ENCODE peak calls at places on chromosome 22, in seven cellular contexts. One of them, this sample, is unnamed.

GRCh38 chr22:21887841-21888240 is 20.4 kb upstream of the MAPK1 start:
- DNase-seq in heart left ventricle: no peak
- DNase-seq in neuronal stem cell: no peak
- DNase-seq in activated CD8-positive, alpha-beta T cell treated with anti-CD3 and anti-CD28 coated beads for 36 hours: no peak
- DNase-seq in stimulated activated CD8-positive, alpha-beta memory T cell treated with anti-CD3 and anti-CD28 coated beads, Interleukin-15, amount 100 ng/mL, for 1 hour: no peak
- DNase-seq in NCI-H82: no peak
- DNase-seq in dermis microvascular lymphatic vessel endothelial cell: no peak
- DNase-seq in this sample: no peak

GRCh38 chr22:43233529-43233928 is 46.6 kb upstream of the TTLL12 start:
- DNase-seq in heart left ventricle: no peak
- DNase-seq in neuronal stem cell: no peak
- DNase-seq in activated CD8-positive, alpha-beta T cell treated with anti-CD3 and anti-CD28 coated beads for 36 hours: no peak
- DNase-seq in stimulated activated CD8-positive, alpha-beta memory T cell treated with anti-CD3 and anti-CD28 coated beads, Interleukin-15, amount 100 ng/mL, for 1 hour: no peak
- DNase-seq in NCI-H82: no peak
- DNase-seq in dermis microvascular lymphatic vessel endothelial cell: no peak
- DNase-seq in this sample: no peak

GRCh38 chr22:32407332-32407731 is 4.7 kb downstream of the RTCB start:
- DNase-seq in heart left ventricle: no peak
- DNase-seq in neuronal stem cell: no peak
- DNase-seq in activated CD8-positive, alpha-beta T cell treated with anti-CD3 and anti-CD28 coated beads for 36 hours: no peak
- DNase-seq in stimulated activated CD8-positive, alpha-beta memory T cell treated with anti-CD3 and anti-CD28 coated beads, Interleukin-15, amount 100 ng/mL, for 1 hour: no peak
- DNase-seq in NCI-H82: no peak
- DNase-seq in dermis microvascular lymphatic vessel endothelial cell: no peak
- DNase-seq in this sample: no peak

GRCh38 chr22:42688241-42688913 is 32.3 kb downstream of the A4GALT start:
- DNase-seq in heart left ventricle: peak
- DNase-seq in neuronal stem cell: peak
- DNase-seq in activated CD8-positive, alpha-beta T cell treated with anti-CD3 and anti-CD28 coated beads for 36 hours: no peak
- DNase-seq in stimulated activated CD8-positive, alpha-beta memory T cell treated with anti-CD3 and anti-CD28 coated beads, Interleukin-15, amount 100 ng/mL, for 1 hour: no peak
- DNase-seq in NCI-H82: peak
- DNase-seq in dermis microvascular lymphatic vessel endothelial cell: no peak
- DNase-seq in this sample: peak

GRCh38 chr22:44352378-44353062 is 39.8 kb upstream of the SHISAL1 start:
- DNase-seq in heart left ventricle: peak
- DNase-seq in neuronal stem cell: no peak
- DNase-seq in activated CD8-positive, alpha-beta T cell treated with anti-CD3 and anti-CD28 coated beads for 36 hours: no peak
- DNase-seq in stimulated activated CD8-positive, alpha-beta memory T cell treated with anti-CD3 and anti-CD28 coated beads, Interleukin-15, amount 100 ng/mL, for 1 hour: no peak
- DNase-seq in NCI-H82: no peak
- DNase-seq in dermis microvascular lymphatic vessel endothelial cell: no peak
- DNase-seq in this sample: no peak

GRCh38 chr22:30863161-30863833 is 105.3 kb downstream of the MORC2 start:
- DNase-seq in heart left ventricle: no peak
- DNase-seq in neuronal stem cell: no peak
- DNase-seq in activated CD8-positive, alpha-beta T cell treated with anti-CD3 and anti-CD28 coated beads for 36 hours: no peak
- DNase-seq in stimulated activated CD8-positive, alpha-beta memory T cell treated with anti-CD3 and anti-CD28 coated beads, Interleukin-15, amount 100 ng/mL, for 1 hour: no peak
- DNase-seq in NCI-H82: peak
- DNase-seq in dermis microvascular lymphatic vessel endothelial cell: no peak
- DNase-seq in this sample: no peak

GRCh38 chr22:36885474-36885873 is 24.7 kb downstream of the NCF4 start:
- DNase-seq in heart left ventricle: no peak
- DNase-seq in neuronal stem cell: no peak
- DNase-seq in activated CD8-positive, alpha-beta T cell treated with anti-CD3 and anti-CD28 coated beads for 36 hours: no peak
- DNase-seq in stimulated activated CD8-positive, alpha-beta memory T cell treated with anti-CD3 and anti-CD28 coated beads, Interleukin-15, amount 100 ng/mL, for 1 hour: no peak
- DNase-seq in NCI-H82: no peak
- DNase-seq in dermis microvascular lymphatic vessel endothelial cell: no peak
- DNase-seq in this sample: no peak

GRCh38 chr22:40797427-40797826 is 21.7 kb downstream of the SLC25A17 start:
- DNase-seq in heart left ventricle: no peak
- DNase-seq in neuronal stem cell: no peak
- DNase-seq in activated CD8-positive, alpha-beta T cell treated with anti-CD3 and anti-CD28 coated beads for 36 hours: no peak
- DNase-seq in stimulated activated CD8-positive, alpha-beta memory T cell treated with anti-CD3 and anti-CD28 coated beads, Interleukin-15, amount 100 ng/mL, for 1 hour: no peak
- DNase-seq in NCI-H82: no peak
- DNase-seq in dermis microvascular lymphatic vessel endothelial cell: no peak
- DNase-seq in this sample: no peak

GRCh38 chr22:46010951-46011626 is 34.1 kb upstream of the WNT7B start:
- DNase-seq in heart left ventricle: peak
- DNase-seq in neuronal stem cell: no peak
- DNase-seq in activated CD8-positive, alpha-beta T cell treated with anti-CD3 and anti-CD28 coated beads for 36 hours: no peak
- DNase-seq in stimulated activated CD8-positive, alpha-beta memory T cell treated with anti-CD3 and anti-CD28 coated beads, Interleukin-15, amount 100 ng/mL, for 1 hour: no peak
- DNase-seq in NCI-H82: no peak
- DNase-seq in dermis microvascular lymphatic vessel endothelial cell: no peak
- DNase-seq in this sample: peak

GRCh38 chr22:32527756-32528155 is 53.1 kb downstream of the FBXO7 start:
- DNase-seq in heart left ventricle: no peak
- DNase-seq in neuronal stem cell: no peak
- DNase-seq in activated CD8-positive, alpha-beta T cell treated with anti-CD3 and anti-CD28 coated beads for 36 hours: no peak
- DNase-seq in stimulated activated CD8-positive, alpha-beta memory T cell treated with anti-CD3 and anti-CD28 coated beads, Interleukin-15, amount 100 ng/mL, for 1 hour: no peak
- DNase-seq in NCI-H82: peak
- DNase-seq in dermis microvascular lymphatic vessel endothelial cell: no peak
- DNase-seq in this sample: no peak

GRCh38 chr22:46593996-46594946 is 25.9 kb upstream of the GRAMD4 start:
- DNase-seq in heart left ventricle: no peak
- DNase-seq in neuronal stem cell: no peak
- DNase-seq in activated CD8-positive, alpha-beta T cell treated with anti-CD3 and anti-CD28 coated beads for 36 hours: no peak
- DNase-seq in stimulated activated CD8-positive, alpha-beta memory T cell treated with anti-CD3 and anti-CD28 coated beads, Interleukin-15, amount 100 ng/mL, for 1 hour: no peak
- DNase-seq in NCI-H82: no peak
- DNase-seq in dermis microvascular lymphatic vessel endothelial cell: no peak
- DNase-seq in this sample: no peak

GRCh38 chr22:46436595-46437163 is 100.7 kb downstream of the CELSR1 start:
- DNase-seq in heart left ventricle: no peak
- DNase-seq in neuronal stem cell: no peak
- DNase-seq in activated CD8-positive, alpha-beta T cell treated with anti-CD3 and anti-CD28 coated beads for 36 hours: no peak
- DNase-seq in stimulated activated CD8-positive, alpha-beta memory T cell treated with anti-CD3 and anti-CD28 coated beads, Interleukin-15, amount 100 ng/mL, for 1 hour: no peak
- DNase-seq in NCI-H82: no peak
- DNase-seq in dermis microvascular lymphatic vessel endothelial cell: no peak
- DNase-seq in this sample: no peak

GRCh38 chr22:45866398-45867117 is 110.4 kb downstream of the WNT7B start:
- DNase-seq in heart left ventricle: no peak
- DNase-seq in neuronal stem cell: no peak
- DNase-seq in activated CD8-positive, alpha-beta T cell treated with anti-CD3 and anti-CD28 coated beads for 36 hours: no peak
- DNase-seq in stimulated activated CD8-positive, alpha-beta memory T cell treated with anti-CD3 and anti-CD28 coated beads, Interleukin-15, amount 100 ng/mL, for 1 hour: no peak
- DNase-seq in NCI-H82: no peak
- DNase-seq in dermis microvascular lymphatic vessel endothelial cell: no peak
- DNase-seq in this sample: no peak

GRCh38 chr22:23849009-23850006 is 8.4 kb upstream of the SLC2A11 start:
- DNase-seq in heart left ventricle: peak
- DNase-seq in neuronal stem cell: peak
- DNase-seq in activated CD8-positive, alpha-beta T cell treated with anti-CD3 and anti-CD28 coated beads for 36 hours: peak
- DNase-seq in stimulated activated CD8-positive, alpha-beta memory T cell treated with anti-CD3 and anti-CD28 coated beads, Interleukin-15, amount 100 ng/mL, for 1 hour: peak
- DNase-seq in NCI-H82: peak
- DNase-seq in dermis microvascular lymphatic vessel endothelial cell: peak
- DNase-seq in this sample: peak

GRCh38 chr22:30396871-30397655 is at the start of gene SEC14L2:
- DNase-seq in heart left ventricle: peak
- DNase-seq in neuronal stem cell: no peak
- DNase-seq in activated CD8-positive, alpha-beta T cell treated with anti-CD3 and anti-CD28 coated beads for 36 hours: peak
- DNase-seq in stimulated activated CD8-positive, alpha-beta memory T cell treated with anti-CD3 and anti-CD28 coated beads, Interleukin-15, amount 100 ng/mL, for 1 hour: no peak
- DNase-seq in NCI-H82: peak
- DNase-seq in dermis microvascular lymphatic vessel endothelial cell: peak
- DNase-seq in this sample: peak

GRCh38 chr22:50190182-50190951 is 4.7 kb downstream of the TRABD start:
- DNase-seq in heart left ventricle: peak
- DNase-seq in neuronal stem cell: no peak
- DNase-seq in activated CD8-positive, alpha-beta T cell treated with anti-CD3 and anti-CD28 coated beads for 36 hours: peak
- DNase-seq in stimulated activated CD8-positive, alpha-beta memory T cell treated with anti-CD3 and anti-CD28 coated beads, Interleukin-15, amount 100 ng/mL, for 1 hour: peak
- DNase-seq in NCI-H82: no peak
- DNase-seq in dermis microvascular lymphatic vessel endothelial cell: no peak
- DNase-seq in this sample: peak

GRCh38 chr22:32053165-32053755 is 10.2 kb downstream of the SLC5A1 start:
- DNase-seq in heart left ventricle: no peak
- DNase-seq in neuronal stem cell: no peak
- DNase-seq in activated CD8-positive, alpha-beta T cell treated with anti-CD3 and anti-CD28 coated beads for 36 hours: no peak
- DNase-seq in stimulated activated CD8-positive, alpha-beta memory T cell treated with anti-CD3 and anti-CD28 coated beads, Interleukin-15, amount 100 ng/mL, for 1 hour: no peak
- DNase-seq in NCI-H82: no peak
- DNase-seq in dermis microvascular lymphatic vessel endothelial cell: no peak
- DNase-seq in this sample: no peak

GRCh38 chr22:35421121-35421520 is 21.2 kb downstream of the MCM5 start:
- DNase-seq in heart left ventricle: no peak
- DNase-seq in neuronal stem cell: no peak
- DNase-seq in activated CD8-positive, alpha-beta T cell treated with anti-CD3 and anti-CD28 coated beads for 36 hours: no peak
- DNase-seq in stimulated activated CD8-positive, alpha-beta memory T cell treated with anti-CD3 and anti-CD28 coated beads, Interleukin-15, amount 100 ng/mL, for 1 hour: no peak
- DNase-seq in NCI-H82: peak
- DNase-seq in dermis microvascular lymphatic vessel endothelial cell: no peak
- DNase-seq in this sample: no peak

GRCh38 chr22:47449508-47450270 is 687.2 kb downstream of the TBC1D22A start:
- DNase-seq in heart left ventricle: no peak
- DNase-seq in neuronal stem cell: no peak
- DNase-seq in activated CD8-positive, alpha-beta T cell treated with anti-CD3 and anti-CD28 coated beads for 36 hours: no peak
- DNase-seq in stimulated activated CD8-positive, alpha-beta memory T cell treated with anti-CD3 and anti-CD28 coated beads, Interleukin-15, amount 100 ng/mL, for 1 hour: no peak
- DNase-seq in NCI-H82: no peak
- DNase-seq in dermis microvascular lymphatic vessel endothelial cell: no peak
- DNase-seq in this sample: no peak

GRCh38 chr22:24471570-24471969 is 23.6 kb upstream of the UPB1 start:
- DNase-seq in heart left ventricle: peak
- DNase-seq in neuronal stem cell: no peak
- DNase-seq in activated CD8-positive, alpha-beta T cell treated with anti-CD3 and anti-CD28 coated beads for 36 hours: no peak
- DNase-seq in stimulated activated CD8-positive, alpha-beta memory T cell treated with anti-CD3 and anti-CD28 coated beads, Interleukin-15, amount 100 ng/mL, for 1 hour: no peak
- DNase-seq in NCI-H82: peak
- DNase-seq in dermis microvascular lymphatic vessel endothelial cell: no peak
- DNase-seq in this sample: peak

GRCh38 chr22:46088541-46089311 is 61.6 kb upstream of the PPARA start:
- DNase-seq in heart left ventricle: peak
- DNase-seq in neuronal stem cell: no peak
- DNase-seq in activated CD8-positive, alpha-beta T cell treated with anti-CD3 and anti-CD28 coated beads for 36 hours: no peak
- DNase-seq in stimulated activated CD8-positive, alpha-beta memory T cell treated with anti-CD3 and anti-CD28 coated beads, Interleukin-15, amount 100 ng/mL, for 1 hour: no peak
- DNase-seq in NCI-H82: no peak
- DNase-seq in dermis microvascular lymphatic vessel endothelial cell: peak
- DNase-seq in this sample: peak

GRCh38 chr22:31952459-31952858 is 8.1 kb downstream of the YWHAH start:
- DNase-seq in heart left ventricle: no peak
- DNase-seq in neuronal stem cell: no peak
- DNase-seq in activated CD8-positive, alpha-beta T cell treated with anti-CD3 and anti-CD28 coated beads for 36 hours: no peak
- DNase-seq in stimulated activated CD8-positive, alpha-beta memory T cell treated with anti-CD3 and anti-CD28 coated beads, Interleukin-15, amount 100 ng/mL, for 1 hour: no peak
- DNase-seq in NCI-H82: no peak
- DNase-seq in dermis microvascular lymphatic vessel endothelial cell: peak
- DNase-seq in this sample: no peak

GRCh38 chr22:29330753-29331152 is 15.3 kb upstream of the RASL10A start:
- DNase-seq in heart left ventricle: peak
- DNase-seq in neuronal stem cell: no peak
- DNase-seq in activated CD8-positive, alpha-beta T cell treated with anti-CD3 and anti-CD28 coated beads for 36 hours: no peak
- DNase-seq in stimulated activated CD8-positive, alpha-beta memory T cell treated with anti-CD3 and anti-CD28 coated beads, Interleukin-15, amount 100 ng/mL, for 1 hour: no peak
- DNase-seq in NCI-H82: no peak
- DNase-seq in dermis microvascular lymphatic vessel endothelial cell: no peak
- DNase-seq in this sample: no peak

GRCh38 chr22:38148252-38148651 is 33.4 kb downstream of the PLA2G6 start:
- DNase-seq in heart left ventricle: no peak
- DNase-seq in neuronal stem cell: no peak
- DNase-seq in activated CD8-positive, alpha-beta T cell treated with anti-CD3 and anti-CD28 coated beads for 36 hours: no peak
- DNase-seq in stimulated activated CD8-positive, alpha-beta memory T cell treated with anti-CD3 and anti-CD28 coated beads, Interleukin-15, amount 100 ng/mL, for 1 hour: no peak
- DNase-seq in NCI-H82: no peak
- DNase-seq in dermis microvascular lymphatic vessel endothelial cell: no peak
- DNase-seq in this sample: no peak

GRCh38 chr22:39176067-39176621 is 23.7 kb upstream of the CBX7 start:
- DNase-seq in heart left ventricle: peak
- DNase-seq in neuronal stem cell: peak
- DNase-seq in activated CD8-positive, alpha-beta T cell treated with anti-CD3 and anti-CD28 coated beads for 36 hours: no peak
- DNase-seq in stimulated activated CD8-positive, alpha-beta memory T cell treated with anti-CD3 and anti-CD28 coated beads, Interleukin-15, amount 100 ng/mL, for 1 hour: no peak
- DNase-seq in NCI-H82: no peak
- DNase-seq in dermis microvascular lymphatic vessel endothelial cell: peak
- DNase-seq in this sample: peak

GRCh38 chr22:28883917-28884753 is 763 bp downstream of the ZNRF3 start:
- DNase-seq in heart left ventricle: peak
- DNase-seq in neuronal stem cell: peak
- DNase-seq in activated CD8-positive, alpha-beta T cell treated with anti-CD3 and anti-CD28 coated beads for 36 hours: peak
- DNase-seq in stimulated activated CD8-positive, alpha-beta memory T cell treated with anti-CD3 and anti-CD28 coated beads, Interleukin-15, amount 100 ng/mL, for 1 hour: no peak
- DNase-seq in NCI-H82: peak
- DNase-seq in dermis microvascular lymphatic vessel endothelial cell: no peak
- DNase-seq in this sample: peak

GRCh38 chr22:28103596-28103995 is 184.5 kb upstream of the PITPNB start:
- DNase-seq in heart left ventricle: no peak
- DNase-seq in neuronal stem cell: no peak
- DNase-seq in activated CD8-positive, alpha-beta T cell treated with anti-CD3 and anti-CD28 coated beads for 36 hours: no peak
- DNase-seq in stimulated activated CD8-positive, alpha-beta memory T cell treated with anti-CD3 and anti-CD28 coated beads, Interleukin-15, amount 100 ng/mL, for 1 hour: no peak
- DNase-seq in NCI-H82: no peak
- DNase-seq in dermis microvascular lymphatic vessel endothelial cell: no peak
- DNase-seq in this sample: no peak

GRCh38 chr22:26134654-26135330 is 34.5 kb upstream of the SEZ6L start:
- DNase-seq in heart left ventricle: no peak
- DNase-seq in neuronal stem cell: no peak
- DNase-seq in activated CD8-positive, alpha-beta T cell treated with anti-CD3 and anti-CD28 coated beads for 36 hours: peak
- DNase-seq in stimulated activated CD8-positive, alpha-beta memory T cell treated with anti-CD3 and anti-CD28 coated beads, Interleukin-15, amount 100 ng/mL, for 1 hour: no peak
- DNase-seq in NCI-H82: peak
- DNase-seq in dermis microvascular lymphatic vessel endothelial cell: no peak
- DNase-seq in this sample: no peak

GRCh38 chr22:30038219-30038618 is 42.0 kb upstream of the HORMAD2 start:
- DNase-seq in heart left ventricle: peak
- DNase-seq in neuronal stem cell: no peak
- DNase-seq in activated CD8-positive, alpha-beta T cell treated with anti-CD3 and anti-CD28 coated beads for 36 hours: no peak
- DNase-seq in stimulated activated CD8-positive, alpha-beta memory T cell treated with anti-CD3 and anti-CD28 coated beads, Interleukin-15, amount 100 ng/mL, for 1 hour: no peak
- DNase-seq in NCI-H82: no peak
- DNase-seq in dermis microvascular lymphatic vessel endothelial cell: peak
- DNase-seq in this sample: no peak

GRCh38 chr22:33180371-33180770 is 122.2 kb upstream of the SYN3 start:
- DNase-seq in heart left ventricle: no peak
- DNase-seq in neuronal stem cell: no peak
- DNase-seq in activated CD8-positive, alpha-beta T cell treated with anti-CD3 and anti-CD28 coated beads for 36 hours: no peak
- DNase-seq in stimulated activated CD8-positive, alpha-beta memory T cell treated with anti-CD3 and anti-CD28 coated beads, Interleukin-15, amount 100 ng/mL, for 1 hour: no peak
- DNase-seq in NCI-H82: no peak
- DNase-seq in dermis microvascular lymphatic vessel endothelial cell: no peak
- DNase-seq in this sample: no peak